ENCODE peak calls at places on chromosomes 12 and 14, in six cellular contexts. E is colonic mucosa, N is tibial artery, K is dorsolateral prefrontal cortex, G is cardiac muscle cell, R is body of pancreas. H is an unnamed sample.

GRCh38 chr12:67892289-67892688 is 97.0 kb upstream of the IFNG-AS1 start:
- DNase-seq in K (no peak), G (no peak), N (no peak), R (no peak), E (no peak), H (no peak)

GRCh38 chr12:89484470-89484869 is 40.1 kb downstream of the GALNT4 start:
- DNase-seq in N (no peak), R (no peak), E (no peak), G (no peak), K (no peak), H (no peak)

GRCh38 chr14:50312734-50313054 is 570 bp downstream of the DMAC2L start:
- DNase-seq in R (no peak), E (no peak), N (no peak), G (no peak), K (no peak), H (no peak)

GRCh38 chr14:21093769-21094681 is 4.4 kb downstream of the ZNF219 start:
- DNase-seq in K (no peak), R (no peak), E (peak; percentile 22), G (peak; percentile 75), N (no peak), H (no peak)

GRCh38 chr14:89757313-89757939 is 197.1 kb downstream of the EFCAB11 start:
- DNase-seq in K (no peak), N (no peak), R (no peak), E (no peak), G (no peak), H (no peak)

GRCh38 chr14:50061664-50062437 is 54.5 kb downstream of the VCPKMT start:
- DNase-seq in R (peak; percentile 44), N (no peak), E (peak; percentile 77), G (peak; percentile 38), K (no peak), H (peak; percentile 12)

GRCh38 chr12:53744130-53744441 is 7.7 kb downstream of the CISTR start:
- DNase-seq in G (no peak), K (no peak), E (no peak), N (no peak), R (no peak), H (no peak)

GRCh38 chr12:105226219-105226618 is 9.8 kb downstream of the APPL2 start:
- DNase-seq in R (peak; percentile 76), G (no peak), N (peak; percentile 86), E (peak; percentile 56), K (peak; percentile 74), H (no peak)

GRCh38 chr14:103104654-103105511 is 10.4 kb downstream of the EXOC3L4 start:
- DNase-seq in K (peak; percentile 48), N (no peak), G (peak; percentile 72), E (peak; percentile 82), R (peak; percentile 81), H (peak; percentile 75)

GRCh38 chr14:22545842-22546721 is 42.9 kb downstream of the DAD1 start:
- DNase-seq in E (no peak), K (no peak), N (no peak), G (no peak), R (no peak), H (no peak)

GRCh38 chr14:36091096-36091495 is 85.4 kb downstream of the PTCSC3 start:
- DNase-seq in E (no peak), N (no peak), R (peak; percentile 65), G (no peak), K (no peak), H (peak; percentile 73)

DNA sequence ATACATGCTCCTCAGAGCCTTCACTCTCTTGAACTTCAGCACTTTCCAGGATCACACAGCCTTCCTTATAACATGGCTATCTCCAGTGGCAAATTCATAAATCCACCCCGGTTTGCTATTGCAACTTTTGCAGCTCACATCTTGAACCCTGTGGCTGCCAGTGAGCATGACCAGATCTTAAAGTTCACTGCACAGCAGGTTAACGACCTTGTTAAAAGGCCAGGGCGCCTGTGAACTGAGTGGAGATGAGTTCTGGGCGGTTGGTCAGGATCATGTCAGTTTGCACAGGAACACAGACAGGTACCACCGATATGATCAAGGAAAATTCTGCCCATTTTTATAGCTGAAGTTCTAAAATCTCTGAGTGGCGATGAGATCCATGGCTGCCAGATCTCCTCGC is 24.7 kb upstream of the LTA4H start:
- DNase-seq in E (no peak), K (no peak), N (no peak), G (no peak), R (no peak), H (no peak)
- TF ChIP-seq CTCF in E (no peak), K (no peak), N (no peak), G (no peak), R (no peak), H (no peak)

DNA sequence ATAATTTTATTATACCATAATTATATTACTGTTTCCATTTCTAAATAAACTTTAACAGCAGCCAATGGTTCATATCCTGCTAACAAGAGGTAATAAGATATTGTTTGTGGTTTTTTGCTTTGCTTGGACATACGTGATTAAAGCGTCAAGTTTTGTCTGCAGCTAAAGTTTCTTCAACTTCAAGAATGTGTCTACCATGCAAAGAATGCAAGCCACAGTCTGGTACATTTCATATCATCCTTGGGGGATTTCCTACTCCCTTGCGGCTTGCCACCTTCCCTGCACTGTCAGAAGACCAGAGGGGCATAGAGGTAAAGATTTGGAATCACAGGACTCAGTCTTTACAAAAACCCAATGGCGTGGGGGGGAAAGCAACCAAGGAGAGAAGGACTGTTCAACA is 125.2 kb downstream of the MED13L start:
- DNase-seq in K (no peak), R (no peak), N (no peak), E (no peak), G (no peak), H (no peak)
- H3K27ac ChIP-seq in K (no peak overlapping the region), R (no peak overlapping the region), N (no peak overlapping the region), E (no peak overlapping the region), G (peak overlapping the region; percentile 44), H (no peak overlapping the region)

GRCh38 chr14:93654599-93654998 is 133.7 kb downstream of the PRIMA1 start:
- DNase-seq in R (no peak), E (no peak), N (no peak), K (no peak), G (no peak), H (no peak)

GRCh38 chr14:93643127-93643526 is 145.2 kb downstream of the PRIMA1 start:
- DNase-seq in E (no peak), G (no peak), R (no peak), N (no peak), K (no peak), H (no peak)

GRCh38 chr14:93643676-93644075 is 144.6 kb downstream of the PRIMA1 start:
- DNase-seq in R (no peak), K (no peak), E (no peak), N (no peak), G (no peak), H (no peak)

DNA sequence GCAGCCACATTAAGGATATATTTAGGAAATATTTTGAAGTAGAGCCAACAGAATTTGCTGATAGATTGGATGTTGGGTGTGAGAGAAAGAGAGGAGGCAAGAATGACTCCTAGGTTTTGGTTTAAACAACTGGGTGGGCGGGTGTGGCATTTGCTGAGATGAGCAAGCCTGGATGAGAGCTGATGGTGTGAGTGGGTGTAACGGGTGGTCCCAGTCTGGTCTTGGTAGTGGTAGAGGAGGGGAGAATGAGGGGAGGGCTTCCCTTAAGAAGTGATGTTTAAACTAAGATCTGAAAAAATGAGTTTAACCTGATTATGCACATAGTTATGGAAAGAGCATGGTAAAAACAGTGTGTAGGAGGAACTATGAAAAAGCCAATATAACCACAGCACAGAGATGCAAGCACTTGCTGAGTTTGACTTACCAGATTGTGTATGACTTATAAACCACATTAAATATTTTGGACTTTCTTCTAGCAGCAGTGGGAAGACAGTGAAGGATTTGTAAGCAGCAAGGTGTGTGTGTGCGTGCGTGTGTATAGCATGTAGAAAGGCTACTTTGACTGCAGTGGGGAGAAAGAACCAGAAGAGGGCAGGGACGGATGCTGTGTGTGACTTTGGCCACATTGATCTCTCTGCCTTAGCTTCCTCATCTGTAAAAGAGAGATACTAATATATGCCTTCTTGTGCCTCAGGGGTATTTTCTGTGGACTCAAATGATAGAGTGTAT is 139.7 kb downstream of the PRIMA1 start:
- DNase-seq in N (no peak), G (peak; percentile 30), R (no peak), K (peak; percentile 16), E (no peak), H (peak; percentile 34)
- TF ChIP-seq CTCF in N (peak; percentile 23), G (no peak), R (no peak), K (no peak), E (no peak), H (peak; percentile 37)

GRCh38 chr12:3945671-3946070 is 72.5 kb upstream of the PARP11 start:
- DNase-seq in G (no peak), R (no peak), K (no peak), E (no peak), N (no peak), H (no peak)
- H3K27ac ChIP-seq in G (no peak overlapping the region), R (no peak overlapping the region), K (no peak overlapping the region), E (no peak overlapping the region), N (no peak overlapping the region), H (no peak overlapping the region)

GRCh38 chr12:7835766-7836165 is 36.9 kb downstream of the SLC2A14 start:
- DNase-seq in G (no peak), R (no peak), N (no peak), K (no peak), E (no peak), H (no peak)

GRCh38 chr12:7834701-7835100 is 38.0 kb downstream of the SLC2A14 start:
- DNase-seq in K (no peak), R (no peak), G (no peak), N (no peak), E (no peak), H (no peak)

GRCh38 chr12:7833831-7834230 is 38.9 kb downstream of the SLC2A14 start:
- DNase-seq in E (no peak), G (no peak), K (no peak), R (no peak), N (no peak), H (no peak)

GRCh38 chr12:7835116-7835515 is 37.6 kb downstream of the SLC2A14 start:
- DNase-seq in G (no peak), R (no peak), N (no peak), K (no peak), E (no peak), H (no peak)

GRCh38 chr12:7832059-7832696 is 40.5 kb downstream of the SLC2A14 start:
- DNase-seq in R (peak; percentile 29), K (no peak), G (peak; percentile 68), E (no peak), N (no peak), H (peak; percentile 68)
- TF ChIP-seq CTCF in R (peak; percentile 21), K (peak; percentile 63), G (peak; percentile 67), E (peak; percentile 28), N (peak; percentile 23), H (peak; percentile 19)

GRCh38 chr12:31958601-31959000 is 614 bp upstream of the RESF1 start:
- DNase-seq in E (no peak), N (no peak), K (no peak), R (no peak), G (peak; percentile 2), H (no peak)

GRCh38 chr12:31952418-31952817 is 6.8 kb upstream of the RESF1 start:
- DNase-seq in G (no peak), R (no peak), E (no peak), N (no peak), K (no peak), H (no peak)

GRCh38 chr12:31951939-31952338 is 7.3 kb upstream of the RESF1 start:
- DNase-seq in N (no peak), G (no peak), K (no peak), R (no peak), E (no peak), H (no peak)

GRCh38 chr12:31959051-31959700 is at the start of gene RESF1:
- DNase-seq in E (peak; percentile 90), N (peak; percentile 90), G (peak; percentile 91), K (peak; percentile 85), R (peak; percentile 91), H (peak; percentile 80)

GRCh38 chr12:31954925-31955678 is 4.1 kb upstream of the RESF1 start:
- DNase-seq in R (no peak), N (no peak), G (no peak), K (no peak), E (no peak), H (no peak)
- H3K27ac ChIP-seq in R (no peak overlapping the region), N (no peak overlapping the region), G (no peak overlapping the region), K (no peak overlapping the region), E (no peak overlapping the region), H (no peak overlapping the region)

GRCh38 chr12:56205445-56205844 is 16.2 kb upstream of the SMARCC2 start:
- DNase-seq in G (no peak), E (no peak), R (no peak), K (no peak), N (no peak), H (no peak)
- TF ChIP-seq CTCF in G (peak; percentile 8), E (no peak), R (no peak), K (no peak), N (no peak), H (no peak)